ENCODE peak calls at places on chromosome 2, in seven cellular contexts. V is amygdala; Z is NCI-H2081; P is activated CD8-positive, alpha-beta memory T cell treated with anti-CD3 and anti-CD28 coated beads for 24 hours; W is neural progenitor cell; R is MCF 10A; M is hypothalamus. S is an unnamed sample.

GRCh38 chr2:27893031-27893430 is 2.5 kb downstream of the BABAM2 start:
- DNase-seq in V (no peak), Z (no peak), P (no peak), W (no peak), R (no peak), M (no peak), S (no peak)

GRCh38 chr2:127541849-127542630 is 6.6 kb downstream of the MYO7B start:
- DNase-seq in V (no peak), Z (peak), P (no peak), W (no peak), R (no peak), M (no peak), S (no peak)

GRCh38 chr2:240426797-240427721 is 8.4 kb upstream of the GPC1 start:
- DNase-seq in V (no peak), Z (no peak), P (no peak), W (no peak), R (peak), M (no peak), S (no peak)

GRCh38 chr2:88180594-88181240 is 10.6 kb downstream of the THNSL2 start:
- DNase-seq in V (no peak), Z (no peak), P (no peak), W (no peak), R (peak), M (no peak), S (no peak)

GRCh38 chr2:6780765-6781274 is 84.9 kb downstream of the CMPK2 start:
- DNase-seq in V (no peak), Z (peak), P (no peak), W (no peak), R (peak), M (peak), S (peak)

GRCh38 chr2:189499137-189499536 is 57.9 kb downstream of the WDR75 start:
- DNase-seq in V (no peak), Z (no peak), P (no peak), W (no peak), R (no peak), M (no peak), S (no peak)

GRCh38 chr2:69253893-69254292 is 133.1 kb downstream of the GFPT1 start:
- DNase-seq in V (no peak), Z (no peak), P (no peak), W (no peak), R (peak), M (no peak), S (no peak)

GRCh38 chr2:44645931-44646330 is 284.2 kb downstream of the CAMKMT start:
- DNase-seq in V (no peak), Z (no peak), P (no peak), W (no peak), R (no peak), M (no peak), S (no peak)

GRCh38 chr2:71801969-71802368 is 345.7 kb downstream of the CYP26B1 start:
- DNase-seq in V (peak), Z (no peak), P (peak), W (peak), R (peak), M (peak), S (no peak)

GRCh38 chr2:39099820-39100728 is 20.8 kb downstream of the SOS1 start:
- DNase-seq in V (no peak), Z (no peak), P (no peak), W (no peak), R (peak), M (no peak), S (no peak)

GRCh38 chr2:43819489-43820163 is 19.0 kb downstream of the ABCG5 start:
- DNase-seq in V (no peak), Z (no peak), P (no peak), W (no peak), R (no peak), M (no peak), S (no peak)

GRCh38 chr2:34316788-34317187 is 717.7 kb upstream of the FAM98A start:
- DNase-seq in V (no peak), Z (no peak), P (no peak), W (no peak), R (no peak), M (no peak), S (no peak)

GRCh38 chr2:27202829-27203228 is 9.0 kb upstream of the ATRAID start:
- DNase-seq in V (no peak), Z (no peak), P (no peak), W (no peak), R (peak), M (no peak), S (no peak)

S was measured in NCI-H2227 treated with DMSO at 0.1 percent for 48 hours.